ENCODE peak calls at places on chromosomes 16 and 17, in nine cellular contexts. R is neuronal stem cell; W is adrenal gland; M is PC-3; A is CD8-positive, alpha-beta T cell; F is lung; C is endodermal cell; B is Peyer's patch; X is spleen. Q is an unnamed sample.

GRCh38 chr17:72273301-72274056 is 152.7 kb downstream of the SOX9 start:
- DNase-seq in M (peak; percentile 57), W (no peak), R (no peak), C (no peak), F (no peak), B (no peak), A (no peak), X (no peak), Q (no peak)

GRCh38 chr17:31674305-31674704 is 184.7 kb downstream of the COPRS start:
- DNase-seq in W (no peak), B (no peak), C (peak; percentile 29), M (peak; percentile 34), X (no peak), F (no peak), R (no peak), A (no peak), Q (no peak)

GRCh38 chr17:29388937-29389336 is 1.2 kb upstream of the TAOK1 start:
- DNase-seq in C (no peak), F (no peak), W (peak; percentile 54), B (no peak), A (no peak), M (no peak), R (no peak), X (no peak), Q (no peak)

GRCh38 chr17:78172284-78173024 is 4.1 kb downstream of the SYNGR2 start:
- DNase-seq in W (no peak), F (peak; percentile 61), M (no peak), X (peak; percentile 90), B (peak; percentile 83), R (no peak), C (peak; percentile 85), A (no peak), Q (peak; percentile 50)

GRCh38 chr17:49230636-49231562 is at the start of gene PHOSPHO1:
- DNase-seq in C (peak; percentile 99), F (peak; percentile 82), R (peak; percentile 87), W (peak; percentile 89), B (peak; percentile 84), A (peak; percentile 79), X (peak; percentile 98), M (peak; percentile 87), Q (peak; percentile 91)

GRCh38 chr17:75565066-75565465 is 22.5 kb upstream of the MYO15B start:
- DNase-seq in M (peak; percentile 96), X (no peak), B (no peak), A (no peak), R (no peak), C (peak; percentile 41), F (no peak), W (no peak), Q (no peak)

GRCh38 chr17:61686114-61686513 is 95.1 kb upstream of the NACA2 start:
- DNase-seq in M (no peak), C (no peak), X (no peak), W (no peak), B (no peak), F (no peak), A (no peak), R (no peak), Q (no peak)

GRCh38 chr17:42518046-42518754 is 17.8 kb upstream of the NAGLU start:
- DNase-seq in R (no peak), C (no peak), A (no peak), B (peak; percentile 77), W (peak; percentile 96), X (peak; percentile 73), F (peak; percentile 80), M (peak; percentile 89), Q (peak; percentile 90)

GRCh38 chr17:78789663-78790181 is 7.6 kb upstream of the CYTH1 start:
- DNase-seq in F (peak; percentile 79), A (peak; percentile 50), X (peak; percentile 87), C (no peak), R (no peak), B (no peak), W (peak; percentile 80), M (no peak), Q (peak; percentile 75)

GRCh38 chr17:79235808-79236207 is 161.2 kb downstream of the ENGASE start:
- DNase-seq in B (no peak), X (no peak), M (no peak), W (no peak), F (no peak), C (no peak), R (no peak), A (no peak), Q (no peak)

GRCh38 chr17:75514299-75515228 is 773 bp downstream of the CASKIN2 start:
- DNase-seq in R (peak; percentile 52), X (peak; percentile 84), C (peak; percentile 74), W (peak; percentile 85), A (no peak), B (no peak), M (peak; percentile 90), F (peak; percentile 38), Q (no peak)

DNA sequence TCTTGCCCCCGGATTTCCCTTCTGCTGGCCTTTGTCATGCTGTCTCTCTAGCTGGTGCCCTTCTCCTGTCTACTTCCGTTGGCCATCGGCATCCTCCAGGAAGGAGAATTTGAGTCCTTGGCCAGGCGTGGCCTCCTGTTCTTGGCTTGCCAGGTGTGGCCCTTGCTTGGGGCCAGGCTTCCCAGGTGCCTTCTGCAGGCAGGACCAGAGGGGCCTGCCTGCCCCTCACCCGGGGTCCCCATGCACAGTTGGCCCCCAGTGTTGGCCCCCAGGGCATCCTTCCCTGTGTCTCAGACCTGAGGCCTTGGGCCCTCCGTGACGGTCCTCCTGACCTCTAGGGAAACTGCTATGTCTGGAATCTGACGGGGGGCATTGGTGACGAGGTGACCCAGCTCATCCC is 2.6 kb downstream of the MLST8 start:
- DNase-seq in W (no peak), X (no peak), B (no peak), F (no peak), R (no peak), M (no peak), C (no peak), A (no peak), Q (no peak)
- H3K36me3 ChIP-seq in W (no peaks in the 10 kb centered on the region), X (peaks cover 35% of the 10 kb centered on the region), B (no peaks in the 10 kb centered on the region), F (peaks cover 35% of the 10 kb centered on the region), R (peaks cover 57% of the 10 kb centered on the region), M (no peaks in the 10 kb centered on the region), C (peaks cover 25% of the 10 kb centered on the region), A (peaks cover 16% of the 10 kb centered on the region), Q (peaks cover 38% of the 10 kb centered on the region)

DNA sequence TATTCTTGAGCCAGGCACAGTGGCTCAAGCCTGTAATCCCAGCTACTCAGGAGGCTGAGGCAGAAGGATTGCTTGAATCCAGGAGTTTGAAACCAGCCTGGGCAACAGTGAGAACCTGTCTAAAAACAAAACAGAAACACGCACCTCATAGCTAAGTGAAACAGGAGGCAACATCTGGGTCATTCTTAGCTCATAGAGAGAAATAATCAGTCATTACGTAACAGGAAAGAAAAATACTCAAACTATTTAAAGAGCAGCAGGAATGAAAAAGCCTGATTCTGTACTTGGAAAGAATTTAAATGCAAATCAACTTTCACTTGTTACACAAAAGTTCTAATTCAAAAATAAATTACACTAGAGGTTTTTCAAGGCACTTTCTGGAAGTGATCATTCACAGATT is 17.2 kb downstream of the CHCT1 start:
- DNase-seq in A (no peak), F (no peak), R (no peak), B (no peak), X (no peak), W (no peak), M (no peak), C (no peak), Q (no peak)
- H3K27ac ChIP-seq in A (no peak overlapping the region), F (no peak overlapping the region), R (no peak overlapping the region), B (no peak overlapping the region), X (no peak overlapping the region), W (no peak overlapping the region), M (no peak overlapping the region), C (no peak overlapping the region), Q (no peak overlapping the region)

DNA sequence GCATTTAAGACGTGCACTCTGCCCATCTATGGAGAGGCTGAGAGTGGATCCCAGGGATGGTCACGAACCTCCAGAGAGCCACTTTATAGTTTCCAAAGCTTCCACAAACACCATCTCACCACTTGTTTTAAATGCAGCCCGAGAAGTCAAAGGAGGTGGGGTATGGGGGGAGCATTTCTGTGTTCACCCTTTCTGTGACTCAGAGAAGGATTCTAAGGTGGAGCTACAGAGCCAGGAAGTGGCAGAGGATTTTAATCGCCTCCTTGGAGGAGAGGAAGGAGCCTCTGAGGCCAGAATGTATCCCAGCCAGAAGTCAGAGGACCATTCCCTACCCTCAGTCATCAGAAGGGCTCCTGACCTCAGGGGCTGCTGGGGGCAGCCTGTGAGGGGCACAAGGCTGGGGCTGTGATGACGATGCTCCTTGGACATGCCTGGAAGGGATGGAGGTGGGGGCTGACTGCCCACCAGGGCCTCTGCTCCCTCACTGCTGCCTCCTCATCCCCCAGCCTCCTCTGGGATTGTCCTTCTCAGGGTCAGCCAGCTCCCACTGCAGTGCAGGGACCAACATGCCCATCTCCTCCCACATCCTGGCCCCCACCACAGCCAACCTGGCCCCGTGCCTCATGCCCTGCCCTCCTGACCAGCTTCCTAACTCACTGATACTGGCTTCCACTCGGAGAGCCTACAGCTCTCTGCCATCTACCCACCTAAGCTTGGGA is 2.8 kb downstream of the XYLT2 start:
- DNase-seq in A (no peak), B (no peak), X (no peak), M (peak; percentile 53), F (no peak), W (peak; percentile 51), C (peak; percentile 47), R (no peak), Q (no peak)
- H3K36me3 ChIP-seq in A (peaks cover 4% of the 10 kb centered on the region), B (no peaks in the 10 kb centered on the region), X (peaks cover 3% of the 10 kb centered on the region), M (no peaks in the 10 kb centered on the region), F (peaks cover 10% of the 10 kb centered on the region), W (no peaks in the 10 kb centered on the region), C (peaks cover 4% of the 10 kb centered on the region), R (peaks cover 23% of the 10 kb centered on the region), Q (no peaks in the 10 kb centered on the region)

DNA sequence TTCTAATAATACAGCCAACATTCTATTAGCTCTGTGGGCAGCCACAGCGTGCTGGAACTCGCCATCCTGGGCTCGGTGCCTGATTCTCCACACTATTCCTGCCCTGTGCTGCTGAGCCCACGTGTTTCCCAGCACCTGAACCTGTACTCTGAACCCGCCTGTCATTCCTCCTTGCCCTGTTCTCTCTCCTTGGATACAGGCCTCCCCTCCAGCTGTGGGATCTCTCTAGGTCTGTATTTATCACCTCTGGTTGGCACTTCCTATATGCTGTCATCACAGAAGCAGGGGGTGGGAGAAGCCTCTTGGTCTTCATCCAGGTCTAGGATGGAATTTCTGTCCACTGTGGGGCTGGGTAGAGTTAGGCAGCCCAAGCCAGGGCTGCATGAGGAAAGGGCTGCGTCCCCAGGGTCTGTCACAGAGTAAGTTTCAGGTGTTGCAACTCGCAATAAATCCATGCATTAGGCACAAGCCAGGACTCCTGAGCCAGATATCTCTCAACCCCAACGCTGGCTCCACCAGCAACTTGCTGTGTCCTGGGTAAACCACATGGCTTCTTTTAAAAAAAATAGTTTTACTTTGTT is 56.0 kb downstream of the ABAT start:
- DNase-seq in F (no peak), X (peak; percentile 41), M (no peak), C (no peak), R (no peak), W (no peak), B (no peak), A (no peak), Q (no peak)
- H3K27ac ChIP-seq in F (no peak overlapping the region), X (no peak overlapping the region), M (no peak overlapping the region), C (no peak overlapping the region), R (no peak overlapping the region), W (no peak overlapping the region), B (no peak overlapping the region), A (no peak overlapping the region), Q (no peak overlapping the region)

GRCh38 chr17:63809970-63810369 is 17.3 kb upstream of the PSMC5 start:
- DNase-seq in B (no peak), F (no peak), W (no peak), A (no peak), X (no peak), C (no peak), M (no peak), R (no peak), Q (no peak)
- H3K36me3 ChIP-seq in B (no peaks in the 10 kb centered on the region), F (peaks cover 48% of the 10 kb centered on the region), W (no peaks in the 10 kb centered on the region), A (peaks cover 73% of the 10 kb centered on the region), X (peaks cover 91% of the 10 kb centered on the region), C (peaks cover 99% of the 10 kb centered on the region), M (peaks cover 87% of the 10 kb centered on the region), R (peaks cover 100% of the 10 kb centered on the region), Q (peaks cover 27% of the 10 kb centered on the region)